ENCODE peak calls at places on chromosomes 7 and 10, in four cellular contexts. A, L, W and Y are unnamed samples.

GRCh38 chr7:55048221-55048859 is 29.5 kb downstream of the EGFR start:
- DNase-seq in A (no peak), L (no peak), W (no peak), Y (no peak)

GRCh38 chr10:54797636-54798395 is 3.2 kb downstream of the PCDH15 start:
- DNase-seq in W (no peak), L (no peak), A (no peak), Y (no peak)

GRCh38 chr10:131061221-131061620 is 250.3 kb downstream of the TCERG1L start:
- DNase-seq in W (no peak), L (no peak), A (no peak), Y (no peak)

GRCh38 chr10:88915781-88916180 is 35.7 kb downstream of the STAMBPL1 start:
- DNase-seq in L (no peak), W (no peak), A (no peak), Y (no peak)

GRCh38 chr7:152858761-152859160 is 99.2 kb downstream of the ACTR3B start:
- DNase-seq in W (no peak), L (no peak), A (no peak), Y (no peak)

GRCh38 chr7:148838905-148839304 is 45.2 kb downstream of the EZH2 start:
- DNase-seq in A (no peak), L (no peak), W (no peak), Y (peak; percentile 83)

GRCh38 chr10:36254191-36254590 is 612.1 kb upstream of the FZD8 start:
- DNase-seq in L (no peak), A (no peak), W (no peak), Y (no peak)

GRCh38 chr10:77479586-77479985 is 158.0 kb downstream of the KCNMA1 start:
- DNase-seq in L (no peak), W (no peak), A (no peak), Y (no peak)

GRCh38 chr10:368579-369255 is 233.5 kb downstream of the ZMYND11 start:
- DNase-seq in L (no peak), W (no peak), A (no peak), Y (no peak)

GRCh38 chr7:16345979-16346958 is 75.1 kb downstream of the CRPPA start:
- DNase-seq in A (peak; percentile 44), L (no peak), W (no peak), Y (peak; percentile 61)

GRCh38 chr10:93461124-93461806 is 20.9 kb downstream of the MYOF start:
- DNase-seq in L (no peak), A (no peak), W (no peak), Y (no peak)

GRCh38 chr7:1366801-1367405 is 92.4 kb downstream of the MICALL2 start:
- DNase-seq in A (no peak), W (no peak), L (no peak), Y (no peak)

GRCh38 chr7:105680505-105681187 is 99.4 kb upstream of the EFCAB10 start:
- DNase-seq in L (no peak), A (no peak), W (no peak), Y (no peak)

GRCh38 chr7:125057974-125058373 is 128.3 kb upstream of the POT1 start:
- DNase-seq in A (no peak), L (no peak), W (no peak), Y (no peak)

GRCh38 chr7:148886844-148887243 is 2.8 kb upstream of the EZH2 start:
- DNase-seq in A (no peak), L (no peak), W (no peak), Y (no peak)

GRCh38 chr10:86524225-86524982 is 2.8 kb upstream of the WAPL start:
- DNase-seq in A (no peak), W (no peak), L (no peak), Y (no peak)

GRCh38 chr10:14843327-14843988 is 5.4 kb downstream of the HSPA14 start:
- DNase-seq in W (no peak), L (no peak), A (no peak), Y (no peak)

GRCh38 chr10:71801357-71801756 is 28.0 kb upstream of the VSIR start:
- DNase-seq in A (no peak), W (peak; percentile 78), L (no peak), Y (no peak)

GRCh38 chr10:118986815-118987790 is 42.4 kb upstream of the NANOS1 start:
- DNase-seq in L (no peak), W (no peak), A (no peak), Y (peak; percentile 70)

GRCh38 chr10:119344381-119344780 is 137.0 kb downstream of the GRK5 start:
- DNase-seq in W (no peak), L (no peak), A (no peak), Y (no peak)

DNA sequence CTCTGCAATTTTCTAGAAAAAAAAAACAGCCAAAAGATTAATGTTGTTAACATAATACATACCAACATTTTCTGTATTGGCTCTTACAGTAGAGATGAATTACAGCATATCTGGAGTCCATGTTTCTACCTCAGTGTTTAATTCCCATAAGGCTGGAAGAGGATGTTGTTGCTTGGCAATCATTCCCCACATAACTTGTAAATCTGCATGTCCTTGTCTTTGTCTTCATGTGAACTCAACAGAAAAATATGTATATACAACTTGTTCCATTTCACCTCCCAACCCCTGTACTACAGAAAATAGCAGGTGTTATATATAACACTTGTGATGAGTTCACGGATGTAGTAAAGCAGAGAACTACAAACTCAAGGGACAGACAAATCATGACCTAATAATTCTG is 160.9 kb upstream of the SEMA3C start:
- DNase-seq in L (no peak), A (no peak), W (no peak), Y (no peak)
- TF ChIP-seq CTCF in L (no peak), A (no peak), W (no peak), Y (no peak)

GRCh38 chr10:2048337-2048973 is 311.1 kb upstream of the ADARB2 start:
- DNase-seq in W (no peak), A (no peak), L (no peak), Y (no peak)
- TF ChIP-seq CTCF in W (no peak), A (no peak), L (no peak), Y (no peak)

GRCh38 chr7:113918946-113919345 is at the start of gene PPP1R3A:
- DNase-seq in W (no peak), L (peak; percentile 50), A (no peak), Y (no peak)

GRCh38 chr7:113921363-113921762 is 2.6 kb upstream of the PPP1R3A start:
- DNase-seq in A (no peak), L (no peak), W (no peak), Y (no peak)

GRCh38 chr7:113917840-113918239 is 969 bp downstream of the PPP1R3A start:
- DNase-seq in W (no peak), L (no peak), A (no peak), Y (no peak)

GRCh38 chr7:113922049-113922448 is 3.2 kb upstream of the PPP1R3A start:
- DNase-seq in L (no peak), A (no peak), W (no peak), Y (no peak)
- TF ChIP-seq CTCF in L (no peak), A (no peak), W (no peak), Y (no peak)

DNA sequence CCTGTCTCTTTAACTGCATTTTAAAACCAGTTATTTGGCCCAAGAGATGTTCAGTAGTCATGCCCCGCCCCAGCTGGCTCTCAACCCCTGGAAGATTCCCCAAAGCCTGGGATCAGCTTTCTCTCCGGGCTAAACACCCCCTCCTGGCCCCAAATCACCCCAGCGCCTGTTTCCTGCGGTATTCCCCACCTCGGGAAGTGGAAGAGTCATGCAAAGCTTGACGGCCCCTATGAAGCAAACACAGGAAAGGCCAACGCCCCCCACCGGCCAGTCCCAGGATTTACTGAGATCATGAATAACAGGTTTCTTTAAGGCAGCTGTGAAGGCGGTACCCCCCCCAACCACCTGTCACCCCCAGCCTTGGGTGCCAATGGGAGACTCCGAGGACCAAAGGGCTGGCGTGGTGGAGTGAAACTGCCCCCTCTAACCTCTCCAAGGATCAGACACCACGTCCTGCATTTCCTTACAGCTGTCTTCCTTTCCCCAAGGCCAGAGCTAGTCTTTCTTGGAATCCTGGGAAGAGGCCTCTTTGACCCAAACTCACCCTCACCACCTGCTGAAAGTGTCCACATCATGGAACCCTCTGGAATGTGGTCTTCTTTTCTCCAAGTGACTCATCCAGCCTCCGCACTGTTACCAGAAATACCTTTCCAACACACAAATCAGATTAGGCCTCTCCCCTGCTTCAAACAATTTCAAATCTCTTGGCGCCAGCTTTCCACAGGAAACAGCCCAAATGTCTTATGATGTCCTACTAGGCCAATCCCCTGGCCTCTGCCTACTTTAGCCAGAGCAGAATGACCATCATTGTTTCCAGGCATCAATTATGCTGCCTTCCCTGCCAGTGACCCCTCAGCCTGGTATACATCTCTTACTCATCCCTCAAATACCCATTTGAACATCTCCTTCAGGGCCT is 301.5 kb downstream of the ZEB1 start:
- DNase-seq in W (no peak), L (peak; percentile 88), A (no peak), Y (no peak)
- TF ChIP-seq CTCF in W (no peak), L (peak; percentile 67), A (peak; percentile 27), Y (no peak)

GRCh38 chr7:131489881-131490280 is 66.5 kb downstream of the PODXL start:
- DNase-seq in L (no peak), W (no peak), A (no peak), Y (no peak)

GRCh38 chr7:131489196-131489595 is 67.2 kb downstream of the PODXL start:
- DNase-seq in L (no peak), W (no peak), A (no peak), Y (no peak)

GRCh38 chr7:131495679-131496498 is 60.5 kb downstream of the PODXL start:
- DNase-seq in L (no peak), A (no peak), W (no peak), Y (no peak)

GRCh38 chr7:131493559-131493958 is 62.9 kb downstream of the PODXL start:
- DNase-seq in W (no peak), L (no peak), A (no peak), Y (no peak)

DNA sequence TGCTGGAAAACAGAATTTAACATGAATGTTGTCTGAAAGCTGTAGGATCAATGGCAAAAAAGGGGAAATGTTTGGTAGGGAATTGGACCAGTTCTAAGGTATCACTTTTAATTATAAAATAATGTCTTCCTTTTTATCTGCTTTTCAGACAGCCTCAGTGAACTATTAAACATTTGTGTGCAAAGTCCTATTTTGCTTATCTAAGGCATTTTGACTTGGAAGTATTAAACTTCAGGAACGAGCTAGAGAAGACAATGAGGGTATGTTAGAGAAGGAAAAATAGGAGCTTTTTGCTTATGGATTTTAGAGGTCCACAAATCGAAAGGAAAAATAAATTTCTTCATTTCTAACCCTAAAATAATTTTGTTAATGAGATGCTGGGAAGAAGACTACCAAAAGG is 63.3 kb downstream of the PODXL start:
- DNase-seq in W (no peak), A (no peak), L (no peak), Y (no peak)
- TF ChIP-seq CTCF in W (no peak), A (no peak), L (no peak), Y (no peak)